ENCODE peak calls at places on chromosomes 5 and 9, in nine cellular contexts. One of them, this sample, is unnamed.

GRCh38 chr9:136021171-136021890 is 60.2 kb upstream of the UBAC1 start:
- DNase-seq in HFFc6: no peak
- DNase-seq in stomach: no peak
- DNase-seq in mucosa of gallbladder: no peak
- DNase-seq in iris pigment epithelial cell: no peak
- DNase-seq in dermis microvascular lymphatic vessel endothelial cell: no peak
- DNase-seq in activated CD4-positive, alpha-beta T cell treated with anti-CD3 and anti-CD28 coated beads, Interleukin-2, amount 50 U/mL, for 48 hours: no peak
- DNase-seq in left ventricle myocardium superior: peak
- DNase-seq in sciatic nerve: peak
- DNase-seq in this sample: no peak

GRCh38 chr9:106800691-106801090 is 62.3 kb upstream of the ZNF462 start:
- DNase-seq in iris pigment epithelial cell: peak
- DNase-seq in stomach: no peak
- DNase-seq in left ventricle myocardium superior: no peak
- DNase-seq in HFFc6: peak
- DNase-seq in sciatic nerve: no peak
- DNase-seq in mucosa of gallbladder: no peak
- DNase-seq in dermis microvascular lymphatic vessel endothelial cell: no peak
- DNase-seq in activated CD4-positive, alpha-beta T cell treated with anti-CD3 and anti-CD28 coated beads, Interleukin-2, amount 50 U/mL, for 48 hours: no peak
- DNase-seq in this sample: no peak

GRCh38 chr5:133691448-133691847 is 79.1 kb upstream of the FSTL4 start:
- DNase-seq in activated CD4-positive, alpha-beta T cell treated with anti-CD3 and anti-CD28 coated beads, Interleukin-2, amount 50 U/mL, for 48 hours: no peak
- DNase-seq in sciatic nerve: no peak
- DNase-seq in HFFc6: no peak
- DNase-seq in dermis microvascular lymphatic vessel endothelial cell: no peak
- DNase-seq in left ventricle myocardium superior: no peak
- DNase-seq in stomach: no peak
- DNase-seq in mucosa of gallbladder: no peak
- DNase-seq in iris pigment epithelial cell: no peak
- DNase-seq in this sample: no peak

GRCh38 chr9:132578367-132578932 is 4.0 kb upstream of the BARHL1 start:
- DNase-seq in left ventricle myocardium superior: peak
- DNase-seq in iris pigment epithelial cell: no peak
- DNase-seq in mucosa of gallbladder: no peak
- DNase-seq in activated CD4-positive, alpha-beta T cell treated with anti-CD3 and anti-CD28 coated beads, Interleukin-2, amount 50 U/mL, for 48 hours: no peak
- DNase-seq in sciatic nerve: no peak
- DNase-seq in stomach: no peak
- DNase-seq in HFFc6: no peak
- DNase-seq in dermis microvascular lymphatic vessel endothelial cell: no peak
- DNase-seq in this sample: no peak

GRCh38 chr5:73948720-73949119 is 322.7 kb downstream of the ARHGEF28 start:
- DNase-seq in sciatic nerve: no peak
- DNase-seq in mucosa of gallbladder: no peak
- DNase-seq in left ventricle myocardium superior: no peak
- DNase-seq in stomach: no peak
- DNase-seq in HFFc6: peak
- DNase-seq in iris pigment epithelial cell: peak
- DNase-seq in dermis microvascular lymphatic vessel endothelial cell: no peak
- DNase-seq in activated CD4-positive, alpha-beta T cell treated with anti-CD3 and anti-CD28 coated beads, Interleukin-2, amount 50 U/mL, for 48 hours: no peak
- DNase-seq in this sample: no peak

GRCh38 chr5:169862348-169862905 is 117.9 kb downstream of the INSYN2B start:
- DNase-seq in dermis microvascular lymphatic vessel endothelial cell: no peak
- DNase-seq in sciatic nerve: no peak
- DNase-seq in left ventricle myocardium superior: no peak
- DNase-seq in stomach: no peak
- DNase-seq in activated CD4-positive, alpha-beta T cell treated with anti-CD3 and anti-CD28 coated beads, Interleukin-2, amount 50 U/mL, for 48 hours: no peak
- DNase-seq in iris pigment epithelial cell: no peak
- DNase-seq in HFFc6: no peak
- DNase-seq in mucosa of gallbladder: no peak
- DNase-seq in this sample: no peak

GRCh38 chr9:75229605-75230332 is 141.5 kb downstream of the OSTF1 start:
- DNase-seq in left ventricle myocardium superior: no peak
- DNase-seq in activated CD4-positive, alpha-beta T cell treated with anti-CD3 and anti-CD28 coated beads, Interleukin-2, amount 50 U/mL, for 48 hours: no peak
- DNase-seq in mucosa of gallbladder: peak
- DNase-seq in dermis microvascular lymphatic vessel endothelial cell: peak
- DNase-seq in HFFc6: no peak
- DNase-seq in iris pigment epithelial cell: peak
- DNase-seq in stomach: peak
- DNase-seq in sciatic nerve: no peak
- DNase-seq in this sample: peak

GRCh38 chr5:149459891-149460290 is 80.8 kb upstream of the IL17B start:
- DNase-seq in left ventricle myocardium superior: peak
- DNase-seq in iris pigment epithelial cell: no peak
- DNase-seq in mucosa of gallbladder: no peak
- DNase-seq in activated CD4-positive, alpha-beta T cell treated with anti-CD3 and anti-CD28 coated beads, Interleukin-2, amount 50 U/mL, for 48 hours: no peak
- DNase-seq in sciatic nerve: no peak
- DNase-seq in dermis microvascular lymphatic vessel endothelial cell: no peak
- DNase-seq in HFFc6: no peak
- DNase-seq in stomach: no peak
- DNase-seq in this sample: no peak

GRCh38 chr5:108295588-108296368 is 86.1 kb downstream of the FBXL17 start:
- DNase-seq in activated CD4-positive, alpha-beta T cell treated with anti-CD3 and anti-CD28 coated beads, Interleukin-2, amount 50 U/mL, for 48 hours: no peak
- DNase-seq in HFFc6: no peak
- DNase-seq in left ventricle myocardium superior: no peak
- DNase-seq in mucosa of gallbladder: no peak
- DNase-seq in iris pigment epithelial cell: peak
- DNase-seq in stomach: no peak
- DNase-seq in dermis microvascular lymphatic vessel endothelial cell: peak
- DNase-seq in sciatic nerve: no peak
- DNase-seq in this sample: no peak